ENCODE peak calls at places on chromosomes 16 and 17, in seven cellular contexts. One of them, this sample, is unnamed.
A peak's percentile ranks its signal among the peaks of the same experiment; 100 is the strongest.

GRCh38 chr17:35519442-35519841 is 18.0 kb downstream of the SLFN12L start:
- DNase-seq in prostate gland: no peak
- DNase-seq in sciatic nerve: no peak
- DNase-seq in WTC11: no peak
- DNase-seq in stimulated activated naive B cell treated with anti-CD40 and anti-IgM and Interleukin-4, amounts not matched to agents 10 μg/mL and 1 μg/mL and 100 μg/mL, for 72 hours: no peak
- DNase-seq in left cardiac atrium: no peak
- DNase-seq in HCT116: no peak
- DNase-seq in this sample: no peak

GRCh38 chr17:962650-963049 is 16.9 kb downstream of the NXN start:
- DNase-seq in stimulated activated naive B cell treated with anti-CD40 and anti-IgM and Interleukin-4, amounts not matched to agents 10 μg/mL and 1 μg/mL and 100 μg/mL, for 72 hours: no peak
- DNase-seq in prostate gland: no peak
- DNase-seq in sciatic nerve: no peak
- DNase-seq in left cardiac atrium: no peak
- DNase-seq in HCT116: no peak
- DNase-seq in WTC11: peak; percentile 69
- DNase-seq in this sample: no peak

GRCh38 chr17:2393954-2394749 is 6.7 kb downstream of the MNT start:
- DNase-seq in left cardiac atrium: no peak
- DNase-seq in prostate gland: no peak
- DNase-seq in WTC11: no peak
- DNase-seq in sciatic nerve: no peak
- DNase-seq in HCT116: no peak
- DNase-seq in stimulated activated naive B cell treated with anti-CD40 and anti-IgM and Interleukin-4, amounts not matched to agents 10 μg/mL and 1 μg/mL and 100 μg/mL, for 72 hours: no peak
- DNase-seq in this sample: no peak

GRCh38 chr16:81313731-81314602 is 795 bp upstream of the GAN start:
- DNase-seq in stimulated activated naive B cell treated with anti-CD40 and anti-IgM and Interleukin-4, amounts not matched to agents 10 μg/mL and 1 μg/mL and 100 μg/mL, for 72 hours: no peak
- DNase-seq in HCT116: no peak
- DNase-seq in prostate gland: no peak
- DNase-seq in sciatic nerve: no peak
- DNase-seq in WTC11: peak; percentile 47
- DNase-seq in left cardiac atrium: no peak
- DNase-seq in this sample: no peak

GRCh38 chr17:28570716-28571254 is 539 bp downstream of the PIGS start:
- DNase-seq in left cardiac atrium: peak; percentile 46
- DNase-seq in WTC11: peak; percentile 55
- DNase-seq in HCT116: no peak
- DNase-seq in sciatic nerve: no peak
- DNase-seq in prostate gland: peak; percentile 55
- DNase-seq in stimulated activated naive B cell treated with anti-CD40 and anti-IgM and Interleukin-4, amounts not matched to agents 10 μg/mL and 1 μg/mL and 100 μg/mL, for 72 hours: peak; percentile 21
- DNase-seq in this sample: no peak

GRCh38 chr17:11628374-11628773 is 30.1 kb downstream of the DNAH9 start:
- DNase-seq in HCT116: no peak
- DNase-seq in stimulated activated naive B cell treated with anti-CD40 and anti-IgM and Interleukin-4, amounts not matched to agents 10 μg/mL and 1 μg/mL and 100 μg/mL, for 72 hours: no peak
- DNase-seq in left cardiac atrium: no peak
- DNase-seq in WTC11: peak; percentile 67
- DNase-seq in prostate gland: no peak
- DNase-seq in sciatic nerve: no peak
- DNase-seq in this sample: no peak

GRCh38 chr16:11805556-11805955 is 8.5 kb upstream of the ZC3H7A start:
- DNase-seq in prostate gland: no peak
- DNase-seq in HCT116: no peak
- DNase-seq in left cardiac atrium: no peak
- DNase-seq in sciatic nerve: no peak
- DNase-seq in stimulated activated naive B cell treated with anti-CD40 and anti-IgM and Interleukin-4, amounts not matched to agents 10 μg/mL and 1 μg/mL and 100 μg/mL, for 72 hours: no peak
- DNase-seq in WTC11: no peak
- DNase-seq in this sample: no peak

GRCh38 chr16:86213427-86214205 is 296.7 kb upstream of the FOXF1 start:
- DNase-seq in prostate gland: no peak
- DNase-seq in WTC11: no peak
- DNase-seq in sciatic nerve: peak; percentile 7
- DNase-seq in left cardiac atrium: no peak
- DNase-seq in stimulated activated naive B cell treated with anti-CD40 and anti-IgM and Interleukin-4, amounts not matched to agents 10 μg/mL and 1 μg/mL and 100 μg/mL, for 72 hours: no peak
- DNase-seq in HCT116: no peak
- DNase-seq in this sample: no peak

GRCh38 chr17:62017496-62017895 is 47.6 kb downstream of the MED13 start:
- DNase-seq in sciatic nerve: no peak
- DNase-seq in HCT116: no peak
- DNase-seq in WTC11: no peak
- DNase-seq in left cardiac atrium: no peak
- DNase-seq in stimulated activated naive B cell treated with anti-CD40 and anti-IgM and Interleukin-4, amounts not matched to agents 10 μg/mL and 1 μg/mL and 100 μg/mL, for 72 hours: no peak
- DNase-seq in prostate gland: no peak
- DNase-seq in this sample: no peak

GRCh38 chr16:55944377-55944802 is 69.2 kb upstream of the CES5A start:
- DNase-seq in prostate gland: peak; percentile 25
- DNase-seq in HCT116: peak; percentile 23
- DNase-seq in left cardiac atrium: peak; percentile 79
- DNase-seq in WTC11: peak; percentile 80
- DNase-seq in stimulated activated naive B cell treated with anti-CD40 and anti-IgM and Interleukin-4, amounts not matched to agents 10 μg/mL and 1 μg/mL and 100 μg/mL, for 72 hours: peak; percentile 23
- DNase-seq in sciatic nerve: peak; percentile 85
- DNase-seq in this sample: peak; percentile 79

GRCh38 chr16:11052080-11052808 is 107.9 kb downstream of the CLEC16A start:
- DNase-seq in sciatic nerve: no peak
- DNase-seq in HCT116: no peak
- DNase-seq in stimulated activated naive B cell treated with anti-CD40 and anti-IgM and Interleukin-4, amounts not matched to agents 10 μg/mL and 1 μg/mL and 100 μg/mL, for 72 hours: peak; percentile 88
- DNase-seq in WTC11: no peak
- DNase-seq in prostate gland: no peak
- DNase-seq in left cardiac atrium: no peak
- DNase-seq in this sample: no peak

GRCh38 chr16:85453179-85453678 is 159.9 kb upstream of the GSE1 start:
- DNase-seq in left cardiac atrium: no peak
- DNase-seq in prostate gland: no peak
- DNase-seq in stimulated activated naive B cell treated with anti-CD40 and anti-IgM and Interleukin-4, amounts not matched to agents 10 μg/mL and 1 μg/mL and 100 μg/mL, for 72 hours: no peak
- DNase-seq in WTC11: no peak
- DNase-seq in sciatic nerve: no peak
- DNase-seq in HCT116: no peak
- DNase-seq in this sample: no peak

GRCh38 chr17:2595200-2595599 is 1.7 kb downstream of the PAFAH1B1 start:
- DNase-seq in left cardiac atrium: no peak
- DNase-seq in WTC11: no peak
- DNase-seq in stimulated activated naive B cell treated with anti-CD40 and anti-IgM and Interleukin-4, amounts not matched to agents 10 μg/mL and 1 μg/mL and 100 μg/mL, for 72 hours: no peak
- DNase-seq in prostate gland: no peak
- DNase-seq in HCT116: no peak
- DNase-seq in sciatic nerve: no peak
- DNase-seq in this sample: no peak

GRCh38 chr17:41483531-41483930 is 2.6 kb upstream of the KRT35 start:
- DNase-seq in HCT116: no peak
- DNase-seq in left cardiac atrium: no peak
- DNase-seq in WTC11: no peak
- DNase-seq in sciatic nerve: no peak
- DNase-seq in prostate gland: no peak
- DNase-seq in stimulated activated naive B cell treated with anti-CD40 and anti-IgM and Interleukin-4, amounts not matched to agents 10 μg/mL and 1 μg/mL and 100 μg/mL, for 72 hours: no peak
- DNase-seq in this sample: no peak

GRCh38 chr17:38706625-38707298 is 1.7 kb downstream of the MLLT6 start:
- DNase-seq in left cardiac atrium: peak; percentile 51
- DNase-seq in WTC11: no peak
- DNase-seq in prostate gland: no peak
- DNase-seq in sciatic nerve: no peak
- DNase-seq in HCT116: no peak
- DNase-seq in stimulated activated naive B cell treated with anti-CD40 and anti-IgM and Interleukin-4, amounts not matched to agents 10 μg/mL and 1 μg/mL and 100 μg/mL, for 72 hours: no peak
- DNase-seq in this sample: no peak

GRCh38 chr17:38536661-38537060 is 69.1 kb downstream of the SRCIN1 start:
- DNase-seq in WTC11: no peak
- DNase-seq in stimulated activated naive B cell treated with anti-CD40 and anti-IgM and Interleukin-4, amounts not matched to agents 10 μg/mL and 1 μg/mL and 100 μg/mL, for 72 hours: no peak
- DNase-seq in left cardiac atrium: no peak
- DNase-seq in prostate gland: no peak
- DNase-seq in sciatic nerve: no peak
- DNase-seq in HCT116: no peak
- DNase-seq in this sample: no peak

GRCh38 chr16:14520753-14521152 is 109.3 kb downstream of the PARN start:
- DNase-seq in WTC11: no peak
- DNase-seq in stimulated activated naive B cell treated with anti-CD40 and anti-IgM and Interleukin-4, amounts not matched to agents 10 μg/mL and 1 μg/mL and 100 μg/mL, for 72 hours: no peak
- DNase-seq in left cardiac atrium: no peak
- DNase-seq in prostate gland: no peak
- DNase-seq in sciatic nerve: no peak
- DNase-seq in HCT116: no peak
- DNase-seq in this sample: no peak

GRCh38 chr17:11081342-11081741 is 159.7 kb upstream of the SHISA6 start:
- DNase-seq in WTC11: no peak
- DNase-seq in left cardiac atrium: no peak
- DNase-seq in sciatic nerve: no peak
- DNase-seq in prostate gland: no peak
- DNase-seq in HCT116: no peak
- DNase-seq in stimulated activated naive B cell treated with anti-CD40 and anti-IgM and Interleukin-4, amounts not matched to agents 10 μg/mL and 1 μg/mL and 100 μg/mL, for 72 hours: no peak
- DNase-seq in this sample: no peak

GRCh38 chr17:7445011-7445927 is at the start of gene CHRNB1:
- DNase-seq in left cardiac atrium: peak; percentile 89
- DNase-seq in stimulated activated naive B cell treated with anti-CD40 and anti-IgM and Interleukin-4, amounts not matched to agents 10 μg/mL and 1 μg/mL and 100 μg/mL, for 72 hours: no peak
- DNase-seq in WTC11: peak; percentile 93
- DNase-seq in prostate gland: no peak
- DNase-seq in sciatic nerve: peak; percentile 81
- DNase-seq in HCT116: peak; percentile 52
- DNase-seq in this sample: peak; percentile 89

GRCh38 chr17:40355804-40356758 is 8.5 kb downstream of the GJD3 start:
- DNase-seq in HCT116: no peak
- DNase-seq in prostate gland: no peak
- DNase-seq in left cardiac atrium: peak; percentile 73
- DNase-seq in WTC11: no peak
- DNase-seq in stimulated activated naive B cell treated with anti-CD40 and anti-IgM and Interleukin-4, amounts not matched to agents 10 μg/mL and 1 μg/mL and 100 μg/mL, for 72 hours: no peak
- DNase-seq in sciatic nerve: no peak
- DNase-seq in this sample: no peak

GRCh38 chr17:42830971-42831370 is 2.2 kb upstream of the PSME3 start:
- DNase-seq in left cardiac atrium: no peak
- DNase-seq in stimulated activated naive B cell treated with anti-CD40 and anti-IgM and Interleukin-4, amounts not matched to agents 10 μg/mL and 1 μg/mL and 100 μg/mL, for 72 hours: no peak
- DNase-seq in prostate gland: no peak
- DNase-seq in WTC11: no peak
- DNase-seq in sciatic nerve: no peak
- DNase-seq in HCT116: no peak
- DNase-seq in this sample: no peak

GRCh38 chr16:12426122-12426521 is 377.6 kb downstream of the CPPED1 start:
- DNase-seq in prostate gland: no peak
- DNase-seq in left cardiac atrium: no peak
- DNase-seq in HCT116: no peak
- DNase-seq in stimulated activated naive B cell treated with anti-CD40 and anti-IgM and Interleukin-4, amounts not matched to agents 10 μg/mL and 1 μg/mL and 100 μg/mL, for 72 hours: no peak
- DNase-seq in WTC11: no peak
- DNase-seq in sciatic nerve: no peak
- DNase-seq in this sample: no peak

GRCh38 chr16:84599528-84600202 is 18.2 kb downstream of the COTL1 start:
- DNase-seq in sciatic nerve: no peak
- DNase-seq in stimulated activated naive B cell treated with anti-CD40 and anti-IgM and Interleukin-4, amounts not matched to agents 10 μg/mL and 1 μg/mL and 100 μg/mL, for 72 hours: peak; percentile 84
- DNase-seq in prostate gland: no peak
- DNase-seq in HCT116: no peak
- DNase-seq in WTC11: peak; percentile 74
- DNase-seq in left cardiac atrium: peak; percentile 68
- DNase-seq in this sample: peak; percentile 88

GRCh38 chr17:2181206-2181983 is 122.2 kb downstream of the SMG6 start:
- DNase-seq in stimulated activated naive B cell treated with anti-CD40 and anti-IgM and Interleukin-4, amounts not matched to agents 10 μg/mL and 1 μg/mL and 100 μg/mL, for 72 hours: no peak
- DNase-seq in sciatic nerve: peak; percentile 67
- DNase-seq in prostate gland: no peak
- DNase-seq in left cardiac atrium: peak; percentile 84
- DNase-seq in WTC11: no peak
- DNase-seq in HCT116: no peak
- DNase-seq in this sample: peak; percentile 89

GRCh38 chr16:4501071-4501478 is 24.9 kb downstream of the HMOX2 start:
- DNase-seq in HCT116: no peak
- DNase-seq in stimulated activated naive B cell treated with anti-CD40 and anti-IgM and Interleukin-4, amounts not matched to agents 10 μg/mL and 1 μg/mL and 100 μg/mL, for 72 hours: no peak
- DNase-seq in prostate gland: no peak
- DNase-seq in sciatic nerve: no peak
- DNase-seq in left cardiac atrium: peak; percentile 55
- DNase-seq in WTC11: no peak
- DNase-seq in this sample: no peak

GRCh38 chr16:56788435-56788834 is 58.5 kb downstream of the NUP93 start:
- DNase-seq in prostate gland: no peak
- DNase-seq in left cardiac atrium: no peak
- DNase-seq in stimulated activated naive B cell treated with anti-CD40 and anti-IgM and Interleukin-4, amounts not matched to agents 10 μg/mL and 1 μg/mL and 100 μg/mL, for 72 hours: no peak
- DNase-seq in WTC11: no peak
- DNase-seq in HCT116: no peak
- DNase-seq in sciatic nerve: no peak
- DNase-seq in this sample: no peak

GRCh38 chr17:15157051-15157450 is 108.1 kb downstream of the PMP22 start:
- DNase-seq in HCT116: no peak
- DNase-seq in prostate gland: no peak
- DNase-seq in stimulated activated naive B cell treated with anti-CD40 and anti-IgM and Interleukin-4, amounts not matched to agents 10 μg/mL and 1 μg/mL and 100 μg/mL, for 72 hours: no peak
- DNase-seq in WTC11: no peak
- DNase-seq in sciatic nerve: no peak
- DNase-seq in left cardiac atrium: no peak
- DNase-seq in this sample: no peak